ENCODE peak calls at places on chromosome 18, in ten cellular contexts. B is mammary epithelial cell; C is BE2C; S is OCI-LY7; E is CD8-positive, alpha-beta memory T cell; H is WERI-Rb-1; J is cardiac muscle cell; T is retinal pigment epithelial cell; V is naive thymus-derived CD4-positive, alpha-beta T cell; A is astrocyte of the spinal cord. X is an unnamed sample.
A peak's percentile ranks its signal among the peaks of the same experiment; 100 is the strongest.

GRCh38 chr18:57943723-57944122 is 100.3 kb upstream of the NEDD4L start:
- DNase-seq in A (peak; percentile 84), E (no peak), H (peak; percentile 64), C (no peak), J (no peak), S (no peak), V (no peak), T (no peak), B (peak; percentile 52), X (no peak)

GRCh38 chr18:70907673-70908072 is 618.8 kb downstream of the SOCS6 start:
- DNase-seq in V (no peak), T (peak; percentile 2), E (no peak), A (peak; percentile 6), J (peak; percentile 2), B (no peak), S (no peak), C (peak; percentile 28), H (no peak), X (no peak)

GRCh38 chr18:28177828-28178635 is 1.1 kb upstream of the CDH2 start:
- DNase-seq in S (no peak), J (peak; percentile 70), A (peak; percentile 70), T (no peak), B (peak; percentile 21), H (peak; percentile 89), V (no peak), C (peak; percentile 83), E (no peak), X (peak; percentile 52)

GRCh38 chr18:7174359-7175107 is 56.4 kb upstream of the LRRC30 start:
- DNase-seq in S (no peak), V (no peak), B (peak; percentile 16), C (no peak), E (no peak), J (peak; percentile 40), H (peak; percentile 88), A (no peak), T (no peak), X (no peak)

GRCh38 chr18:26863122-26863879 is 2.2 kb downstream of the AQP4 start:
- DNase-seq in E (no peak), T (no peak), H (peak; percentile 76), J (peak; percentile 3), A (no peak), B (peak; percentile 34), V (no peak), C (peak; percentile 40), S (no peak), X (peak; percentile 76)

GRCh38 chr18:42229211-42230210 is 274.5 kb downstream of the PIK3C3 start:
- DNase-seq in J (no peak), C (no peak), H (no peak), T (no peak), A (no peak), E (no peak), S (no peak), V (no peak), B (no peak), X (no peak)

GRCh38 chr18:74610216-74610615 is 12.5 kb downstream of the ZNF407 start:
- DNase-seq in S (no peak), V (no peak), E (no peak), J (no peak), T (no peak), B (no peak), H (no peak), A (no peak), C (no peak), X (no peak)

GRCh38 chr18:40670991-40671390 is 1284.0 kb upstream of the PIK3C3 start:
- DNase-seq in B (no peak), V (no peak), A (no peak), J (no peak), T (no peak), E (no peak), S (no peak), C (no peak), H (no peak), X (no peak)

GRCh38 chr18:54717673-54718435 is 110.4 kb upstream of the RAB27B start:
- DNase-seq in J (peak; percentile 23), B (no peak), T (no peak), C (peak; percentile 44), A (peak; percentile 40), S (peak; percentile 24), H (no peak), E (peak; percentile 2), V (peak; percentile 9), X (no peak)

GRCh38 chr18:10797882-10798281 is 272.1 kb downstream of the NAPG start:
- DNase-seq in C (peak; percentile 18), E (no peak), J (no peak), A (no peak), S (peak; percentile 19), T (no peak), B (no peak), H (no peak), V (no peak), X (no peak)

GRCh38 chr18:55012041-55012440 is 52.8 kb upstream of the CCDC68 start:
- DNase-seq in V (no peak), E (no peak), H (no peak), T (no peak), A (no peak), B (no peak), C (no peak), S (no peak), J (no peak), X (no peak)

GRCh38 chr18:76610933-76611749 is 116.1 kb upstream of the ZNF516 start:
- DNase-seq in V (no peak), B (peak; percentile 69), H (no peak), C (no peak), A (peak; percentile 45), T (no peak), J (peak; percentile 48), S (no peak), E (no peak), X (no peak)

GRCh38 chr18:63427566-63427965 is 5.3 kb upstream of the VPS4B start:
- DNase-seq in V (no peak), C (no peak), J (no peak), T (no peak), H (no peak), E (no peak), B (peak; percentile 100), S (no peak), A (no peak), X (no peak)

GRCh38 chr18:5970032-5970431 is 74.7 kb upstream of the TMEM200C start:
- DNase-seq in E (no peak), T (no peak), A (no peak), V (no peak), C (no peak), J (no peak), B (no peak), S (no peak), H (no peak), X (no peak)

GRCh38 chr18:68841301-68841700 is 43.4 kb downstream of the CCDC102B start:
- DNase-seq in J (peak; percentile 50), C (no peak), E (no peak), A (no peak), V (no peak), B (no peak), H (no peak), T (no peak), S (no peak), X (no peak)

GRCh38 chr18:54742120-54742519 is 86.2 kb upstream of the RAB27B start:
- DNase-seq in S (no peak), B (peak; percentile 33), E (no peak), J (peak; percentile 67), H (no peak), A (no peak), T (no peak), V (no peak), C (no peak), X (no peak)

GRCh38 chr18:23704806-23705205 is 15.6 kb downstream of the LAMA3 start:
- DNase-seq in H (no peak), V (no peak), A (no peak), C (no peak), J (no peak), T (no peak), B (no peak), S (no peak), E (no peak), X (no peak)

GRCh38 chr18:3873698-3874495 is 423.9 kb downstream of the TGIF1 start:
- DNase-seq in J (no peak), C (no peak), T (no peak), H (no peak), A (no peak), B (no peak), V (no peak), E (no peak), S (no peak), X (no peak)
- H3K4me3 ChIP-seq in J (no peak overlapping the region), C (no peak overlapping the region), T (no peak overlapping the region), H (no peak overlapping the region), A (no peak overlapping the region), B (no peak overlapping the region), V (no peak overlapping the region), E (no peak overlapping the region), S (no peak overlapping the region), X (peak overlapping the region; percentile 32)

GRCh38 chr18:79792096-79792987 is 5.4 kb upstream of the KCNG2 start:
- DNase-seq in E (no peak), A (no peak), S (no peak), H (no peak), T (no peak), V (no peak), B (no peak), J (no peak), C (no peak), X (peak; percentile 73)
- H3K4me3 ChIP-seq in E (no peak overlapping the region), A (no peak overlapping the region), S (no peak overlapping the region), H (no peak overlapping the region), T (no peak overlapping the region), V (no peak overlapping the region), B (no peak overlapping the region), J (no peak overlapping the region), C (no peak overlapping the region), X (no peak overlapping the region)

GRCh38 chr18:72869786-72870185 is 2.0 kb upstream of the NETO1 start:
- DNase-seq in T (no peak), V (no peak), E (no peak), S (no peak), C (no peak), J (no peak), H (no peak), B (no peak), A (peak; percentile 29), X (no peak)

GRCh38 chr18:72871091-72871490 is 3.3 kb upstream of the NETO1 start:
- DNase-seq in J (no peak), A (peak; percentile 52), B (peak; percentile 68), E (no peak), V (no peak), T (no peak), S (no peak), C (no peak), H (no peak), X (no peak)

GRCh38 chr18:72867721-72868665 is at the start of gene NETO1:
- DNase-seq in T (no peak), A (peak; percentile 49), V (no peak), H (peak; percentile 56), C (no peak), E (no peak), S (no peak), J (no peak), B (peak; percentile 35), X (no peak)

GRCh38 chr18:72866901-72867701 is 686 bp downstream of the NETO1 start:
- DNase-seq in T (no peak), B (peak; percentile 41), J (no peak), V (no peak), A (peak; percentile 49), H (peak; percentile 47), S (no peak), E (no peak), C (no peak), X (no peak)

GRCh38 chr18:72868666-72869661 is 1.2 kb upstream of the NETO1 start:
- DNase-seq in J (no peak), V (no peak), B (no peak), S (no peak), H (no peak), E (no peak), T (no peak), C (no peak), A (peak; percentile 25), X (no peak)
- H3K4me3 ChIP-seq in J (peak overlapping the region; percentile 57), V (no peak overlapping the region), B (peak overlapping the region; percentile 29), S (no peak overlapping the region), H (peak overlapping the region; percentile 57), E (no peak overlapping the region), T (peak overlapping the region; percentile 46), C (no peak overlapping the region), A (peak overlapping the region; percentile 65), X (no peak overlapping the region)

GRCh38 chr18:33751613-33752221 is 173.7 kb downstream of the ASXL3 start:
- DNase-seq in C (no peak), T (no peak), B (no peak), H (no peak), S (peak; percentile 46), E (no peak), V (no peak), J (peak; percentile 29), A (peak; percentile 36), X (no peak)
- H3K4me3 ChIP-seq in C (no peak overlapping the region), T (no peak overlapping the region), B (no peak overlapping the region), H (no peak overlapping the region), S (no peak overlapping the region), E (no peak overlapping the region), V (no peak overlapping the region), J (no peak overlapping the region), A (no peak overlapping the region), X (no peak overlapping the region)

X was measured in aorta.